ENCODE peak calls at places on chromosome X, in five cellular contexts. I, H, J, R and O are unnamed samples. For H3K9me3, the result is how much of the 10 kb centered on the place peaks cover.

GRCh38 chrX:37697169-37697760 is 11.7 kb downstream of the XK start:
- DNase-seq in I (no peak), R (no peak), H (no peak), J (no peak), O (no peak)

GRCh38 chrX:19543951-19544359 is 28.6 kb upstream of the MAP3K15 start:
- DNase-seq in H (no peak), J (no peak), R (no peak), I (no peak), O (no peak)

GRCh38 chrX:13938766-13939530 is 90.7 kb downstream of the GEMIN8 start:
- DNase-seq in J (no peak), R (peak), H (peak), I (no peak), O (no peak)

GRCh38 chrX:30865020-30865419 is 24.0 kb downstream of the TAB3 start:
- DNase-seq in R (peak), H (peak), I (no peak), J (no peak), O (peak)

GRCh38 chrX:28639502-28639901 is 52.3 kb downstream of the IL1RAPL1 start:
- DNase-seq in I (no peak), R (no peak), H (no peak), J (peak), O (no peak)

GRCh38 chrX:20743054-20743453 is 476.3 kb upstream of the RPS6KA3 start:
- DNase-seq in H (no peak), J (no peak), I (no peak), R (no peak), O (no peak)

GRCh38 chrX:15983034-15983433 is 128.4 kb upstream of the AP1S2 start:
- DNase-seq in R (no peak), I (no peak), H (no peak), J (no peak), O (no peak)

GRCh38 chrX:103423955-103424640 is 47.8 kb downstream of the BEX3 start:
- DNase-seq in J (no peak), R (no peak), H (peak), I (no peak), O (no peak)

GRCh38 chrX:148412006-148412405 is 88.4 kb upstream of the AFF2 start:
- DNase-seq in J (no peak), H (no peak), R (no peak), I (no peak), O (no peak)

GRCh38 chrX:17535229-17535628 is 160.2 kb downstream of the NHS start:
- DNase-seq in J (peak), I (no peak), R (peak), H (peak), O (no peak)

GRCh38 chrX:153958605-153959004 is 13.0 kb downstream of the HCFC1 start:
- DNase-seq in J (no peak), H (no peak), I (no peak), R (no peak), O (no peak)

GRCh38 chrX:153960786-153961185 is 10.8 kb downstream of the HCFC1 start:
- DNase-seq in J (no peak), R (no peak), H (no peak), I (no peak), O (no peak)

GRCh38 chrX:153961292-153961691 is 10.3 kb downstream of the HCFC1 start:
- DNase-seq in H (no peak), J (no peak), R (no peak), I (no peak), O (no peak)

GRCh38 chrX:153960077-153960476 is 11.5 kb downstream of the HCFC1 start:
- DNase-seq in R (no peak), J (no peak), I (no peak), H (no peak), O (no peak)

GRCh38 chrX:153959649-153960048 is 12.0 kb downstream of the HCFC1 start:
- DNase-seq in J (no peak), I (no peak), H (no peak), R (no peak), O (no peak)
- H3K9me3 ChIP-seq in J (under half), I (under half), H (under half), R (under half), O (under half)

GRCh38 chrX:135522132-135522530 is 1.7 kb downstream of the INTS6L start:
- DNase-seq in J (no peak), I (no peak), H (no peak), R (no peak), O (no peak)
- H4K8ac ChIP-seq in J (peak), I (no peak), H (no peak), R (no peak), O (no peak)

GRCh38 chrX:40098264-40099045 is 697 bp upstream of the BCOR start:
- DNase-seq in I (no peak), R (peak), J (no peak), H (peak), O (peak)
- H2BK15ac ChIP-seq in I (no peak), R (no peak), J (no peak), H (no peak), O (no peak)

GRCh38 chrX:44908838-44909237 is 35.9 kb downstream of the KDM6A start:
- DNase-seq in J (no peak), R (no peak), H (no peak), I (no peak), O (no peak)
- H3K9me3 ChIP-seq in J (under half), R (under half), H (under half), I (under half), O (under half)

DNA sequence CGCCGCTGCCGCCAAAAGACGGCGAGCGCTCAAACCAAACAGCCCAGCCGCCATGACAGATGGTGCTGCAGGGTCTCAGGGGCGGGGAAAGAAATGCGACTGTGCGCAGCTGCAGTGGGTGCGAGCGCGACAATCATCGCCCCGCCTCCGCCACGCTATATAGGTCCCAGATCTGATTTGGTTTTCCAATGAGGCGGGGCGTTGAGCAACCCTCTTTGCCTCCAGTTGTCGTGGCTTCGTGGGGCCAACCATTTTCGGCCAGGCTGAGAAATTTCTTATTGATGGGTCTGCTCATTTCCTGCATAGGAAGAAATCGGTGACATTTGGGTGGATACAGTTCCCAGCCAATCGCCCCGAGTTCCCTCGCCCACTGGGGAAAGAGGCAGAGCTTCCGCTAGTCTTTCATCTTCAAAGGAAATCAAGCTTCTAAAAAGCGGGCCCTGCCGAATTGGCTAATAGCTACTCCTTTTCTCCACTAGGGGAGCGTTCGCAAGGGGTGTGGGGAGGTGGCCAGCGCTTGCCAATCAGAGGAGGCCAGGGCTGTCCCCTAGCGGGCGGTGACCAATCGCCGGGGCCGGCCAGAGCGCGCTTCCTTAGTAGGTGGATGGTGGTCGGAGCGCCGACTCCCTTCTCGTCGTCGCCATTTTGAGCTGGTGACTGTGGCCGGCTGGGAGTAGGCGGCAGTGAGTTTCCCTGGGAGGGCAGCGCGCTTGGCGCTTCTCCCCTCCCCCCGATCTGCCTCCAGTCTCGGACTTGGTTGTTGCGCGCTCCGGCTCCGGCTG is at the start of the genes NDUFB11 and RBM10:
- DNase-seq in I (peak), J (peak), H (peak), R (peak), O (peak)
- H4K8ac ChIP-seq in I (peak), J (peak), H (no peak), R (peak), O (peak)

DNA sequence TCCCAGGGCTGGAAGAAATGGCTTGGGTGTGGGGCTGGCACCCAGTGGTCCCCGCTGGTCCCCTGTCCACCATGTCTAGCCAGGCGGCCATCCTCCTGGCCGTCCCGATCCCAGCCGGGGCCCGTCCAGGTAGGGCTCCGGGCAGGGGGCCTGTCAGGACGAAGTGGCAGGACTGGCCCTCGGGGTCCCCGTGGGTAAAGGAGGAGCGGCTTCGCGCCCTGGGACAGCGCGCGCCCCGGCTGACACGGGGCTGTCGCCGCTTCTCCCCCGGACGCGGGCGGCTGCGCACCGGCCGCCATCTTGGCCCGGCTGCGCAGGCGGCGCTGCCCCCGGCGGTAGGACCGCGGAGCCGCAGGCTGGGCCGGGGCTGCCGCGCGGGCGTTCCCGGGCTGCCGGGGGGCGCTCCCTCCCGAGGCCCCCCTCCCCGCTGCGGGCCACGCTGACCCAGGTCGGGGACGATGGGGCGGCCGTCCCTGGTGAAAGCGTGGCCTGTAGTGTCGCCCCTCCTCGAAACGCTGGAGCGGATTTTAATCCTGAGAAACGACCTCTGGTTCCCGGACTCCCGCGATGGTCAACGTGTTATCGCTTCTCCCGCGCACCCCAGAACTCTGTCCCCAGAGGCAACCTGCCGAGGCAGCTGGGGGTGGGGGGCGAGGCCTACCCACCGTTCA is 60.4 kb upstream of the BCOR start:
- DNase-seq in I (no peak), J (peak), H (peak), R (peak), O (peak)
- H2BK15ac ChIP-seq in I (no peak), J (peak), H (no peak), R (no peak), O (peak)

GRCh38 chrX:112695494-112695893 is 15.8 kb upstream of the LHFPL1 start:
- DNase-seq in J (no peak), I (no peak), R (no peak), H (no peak), O (no peak)

GRCh38 chrX:112694811-112695210 is 15.1 kb upstream of the LHFPL1 start:
- DNase-seq in I (no peak), R (no peak), H (no peak), J (no peak), O (no peak)

GRCh38 chrX:112694062-112694461 is 14.3 kb upstream of the LHFPL1 start:
- DNase-seq in R (no peak), J (no peak), I (no peak), H (no peak), O (no peak)

GRCh38 chrX:112696506-112696905 is 16.8 kb upstream of the LHFPL1 start:
- DNase-seq in J (peak), I (no peak), R (no peak), H (no peak), O (no peak)

GRCh38 chrX:112698946-112699345 is 19.2 kb upstream of the LHFPL1 start:
- DNase-seq in J (no peak), I (no peak), H (no peak), R (no peak), O (no peak)
- H3K9me3 ChIP-seq in J (under half), I (under half), H (under half), R (under half), O (under half)

GRCh38 chrX:101550825-101551767 is 749 bp downstream of the ARMCX1 start:
- DNase-seq in J (peak), I (peak), R (peak), H (peak), O (peak)
- H4K8ac ChIP-seq in J (peak), I (no peak), R (peak), H (no peak), O (peak)

DNA sequence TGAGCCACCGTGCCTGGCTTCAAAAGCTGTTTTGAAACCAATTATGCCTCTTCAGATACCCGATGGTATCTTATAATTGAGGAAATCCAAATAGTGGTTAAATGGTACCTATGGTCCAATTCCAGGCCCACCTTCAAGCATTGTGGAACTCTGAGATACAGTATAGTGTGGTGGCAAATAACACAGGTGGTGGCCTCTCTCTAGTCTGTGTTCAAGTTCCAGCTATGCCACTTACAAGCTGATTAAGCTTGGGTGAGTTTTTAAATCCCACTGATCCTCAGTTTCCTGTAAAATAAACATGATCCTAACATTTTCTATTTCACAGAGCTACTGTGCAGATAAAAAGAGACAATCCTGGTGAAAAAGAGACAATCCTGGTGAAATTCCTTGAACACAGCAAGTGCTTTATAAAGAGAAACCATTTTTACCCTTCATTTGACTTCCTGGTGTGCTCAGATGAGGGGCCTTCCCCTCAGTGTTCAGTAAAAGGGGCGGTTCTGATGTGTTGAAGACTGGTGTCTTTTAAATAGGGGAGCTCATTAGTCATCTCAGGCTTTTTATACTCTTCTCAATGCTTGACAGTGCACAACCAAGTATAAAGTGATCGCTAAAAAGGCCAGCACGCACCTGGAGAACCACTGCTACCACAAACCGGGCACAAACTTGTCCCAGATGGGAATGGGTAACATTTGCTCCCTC is 30.8 kb upstream of the CD40LG start:
- DNase-seq in R (no peak), J (no peak), I (no peak), H (no peak), O (no peak)
- H2BK15ac ChIP-seq in R (no peak), J (no peak), I (no peak), H (no peak), O (no peak)

GRCh38 chrX:42686706-42687105 is 91.3 kb downstream of the PPP1R2C start:
- DNase-seq in J (no peak), H (no peak), R (no peak), I (no peak), O (no peak)
- H3K9me3 ChIP-seq in J (under half), H (under half), R (under half), I (under half), O (under half)